ENCODE peak calls at places on chromosomes 1 and 21, in seven cellular contexts. S is K562, U is HCT116, Q is H1, O is GM12878, G is SK-N-SH, K is HepG2. T is an unnamed sample.

GRCh38 chr1:214009613-214010550 is 22.1 kb downstream of the PROX1 start:
- DNase-seq in S (no peak), U (no peak), Q (no peak), O (no peak), G (peak), K (no peak), T (no peak)

GRCh38 chr1:18373882-18374493 is 106.7 kb upstream of the KLHDC7A start:
- DNase-seq in S (peak), U (no peak), Q (peak), O (no peak), G (peak), K (no peak), T (peak)

GRCh38 chr1:39676951-39677350 is 5.0 kb upstream of the NT5C1A start:
- DNase-seq in S (no peak), U (no peak), Q (no peak), O (no peak), G (no peak), K (no peak), T (no peak)

GRCh38 chr1:39802496-39803260 is 14.0 kb upstream of the BMP8B start:
- DNase-seq in S (no peak), U (no peak), Q (no peak), O (no peak), G (no peak), K (no peak), T (no peak)

GRCh38 chr1:165257969-165258459 is 98.5 kb downstream of the LMX1A start:
- DNase-seq in S (peak), U (peak), Q (peak), O (peak), G (peak), K (peak), T (peak)

GRCh38 chr1:52164604-52165003 is 22.7 kb downstream of the ZFYVE9 start:
- DNase-seq in S (no peak), U (no peak), Q (no peak), O (no peak), G (no peak), K (no peak), T (no peak)

GRCh38 chr1:2130871-2131289 is 63.7 kb downstream of the FAAP20 start:
- DNase-seq in S (no peak), U (no peak), Q (no peak), O (no peak), G (no peak), K (no peak), T (no peak)

GRCh38 chr1:155329980-155330598 is 9.4 kb downstream of the RUSC1 start:
- DNase-seq in S (no peak), U (no peak), Q (no peak), O (no peak), G (no peak), K (no peak), T (no peak)

GRCh38 chr1:1063261-1063944 is 10.7 kb downstream of the RNF223 start:
- DNase-seq in S (no peak), U (no peak), Q (no peak), O (no peak), G (no peak), K (no peak), T (no peak)

GRCh38 chr1:182910143-182910542 is 42.8 kb downstream of the SHCBP1L start:
- DNase-seq in S (no peak), U (peak), Q (no peak), O (no peak), G (peak), K (peak), T (peak)

GRCh38 chr1:41486892-41487728 is 2.6 kb upstream of the EDN2 start:
- DNase-seq in S (no peak), U (no peak), Q (no peak), O (peak), G (no peak), K (no peak), T (no peak)

GRCh38 chr1:111735858-111736544 is 3.2 kb downstream of the INKA2 start:
- DNase-seq in S (no peak), U (no peak), Q (peak), O (no peak), G (no peak), K (no peak), T (no peak)

GRCh38 chr1:97796716-97797115 is 124.1 kb downstream of the DPYD start:
- DNase-seq in S (no peak), U (no peak), Q (no peak), O (no peak), G (no peak), K (no peak), T (no peak)

GRCh38 chr1:204150702-204151561 is 912 bp downstream of the ETNK2 start:
- DNase-seq in S (no peak), U (no peak), Q (peak), O (no peak), G (no peak), K (no peak), T (peak)

GRCh38 chr1:84944767-84945486 is 51.9 kb upstream of the LPAR3 start:
- DNase-seq in S (peak), U (peak), Q (peak), O (peak), G (peak), K (peak), T (peak)

GRCh38 chr1:43274125-43274803 is 4.5 kb downstream of the TMEM125 start:
- DNase-seq in S (no peak), U (no peak), Q (no peak), O (no peak), G (no peak), K (no peak), T (no peak)
- TF ChIP-seq JUND in S (no peak), U (no peak), Q (no peak), O (no peak), G (no peak), K (no peak), T (no peak)

DNA sequence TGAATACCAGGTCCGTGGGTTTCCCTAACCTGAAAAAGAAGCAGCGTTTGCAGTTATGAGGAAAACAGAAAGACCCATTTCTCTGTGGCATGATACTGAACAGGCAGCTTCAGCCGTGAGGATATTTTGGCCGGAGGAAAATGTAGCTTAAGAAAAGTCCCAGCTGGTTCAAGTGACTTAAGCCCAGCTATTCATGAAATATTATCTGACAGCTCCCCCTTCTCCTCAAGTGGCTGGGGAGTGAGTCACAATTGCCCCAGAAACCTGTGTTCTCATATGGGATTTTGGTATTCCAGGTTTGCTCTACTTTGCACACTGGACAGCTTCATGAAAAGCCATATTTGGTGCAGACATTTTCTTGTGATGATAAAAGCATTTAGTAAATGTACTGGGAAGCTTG is 47.8 kb downstream of the ROR1 start:
- DNase-seq in S (no peak), U (no peak), Q (no peak), O (no peak), G (no peak), K (no peak), T (no peak)
- TF ChIP-seq JUND in S (no peak), U (no peak), Q (no peak), O (no peak), G (peak), K (no peak), T (no peak)

DNA sequence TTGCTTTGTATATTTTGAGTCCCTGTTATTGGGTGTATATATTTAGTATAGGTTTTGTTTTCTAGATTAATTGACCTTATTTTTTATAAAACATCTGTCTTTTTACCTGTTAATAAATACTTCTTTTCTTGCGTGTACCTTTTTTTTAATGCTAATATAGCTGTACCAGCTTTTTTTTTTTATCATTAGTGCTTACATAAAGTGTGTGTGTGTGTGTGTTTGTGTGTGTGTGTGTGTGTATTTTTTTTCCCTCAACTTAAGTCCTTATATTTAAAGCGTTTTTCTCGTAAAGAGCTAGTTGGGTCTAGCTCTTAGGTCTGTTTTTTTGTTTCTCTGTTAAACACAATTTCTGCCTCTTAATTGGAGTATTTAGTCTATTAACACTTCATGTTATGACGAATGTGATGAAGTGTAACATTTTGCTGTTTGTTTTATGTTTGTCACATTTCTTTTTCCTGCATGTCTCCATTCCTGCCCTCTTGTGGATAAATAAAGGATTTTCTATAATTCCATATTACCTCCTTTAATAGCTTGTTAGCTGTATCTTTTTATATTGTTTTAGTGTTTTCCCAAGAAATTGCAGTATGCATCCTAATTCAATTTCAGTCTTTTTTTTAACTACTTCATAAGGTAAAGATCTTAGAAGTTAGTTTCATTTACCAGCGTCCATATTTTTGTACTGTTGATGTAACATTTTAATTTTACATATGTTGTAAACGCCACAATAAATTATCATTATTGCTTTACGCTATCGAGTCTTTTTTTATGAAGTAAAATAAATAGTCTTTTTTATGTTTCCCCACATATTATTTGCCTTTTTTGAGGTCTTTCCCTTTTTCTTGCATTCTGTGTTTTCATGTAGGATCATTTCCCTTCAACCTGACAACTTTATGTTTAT is 4.3 kb downstream of the PRMT2 start:
- DNase-seq in S (no peak), U (no peak), Q (no peak), O (no peak), G (peak), K (peak), T (peak)
- TF ChIP-seq JUND in S (no peak), U (no peak), Q (no peak), O (no peak), G (no peak), K (no peak), T (no peak)

GRCh38 chr1:178706467-178706866 is 18.6 kb upstream of the RALGPS2 start:
- DNase-seq in S (no peak), U (no peak), Q (no peak), O (no peak), G (no peak), K (no peak), T (no peak)
- TF ChIP-seq JUND in S (no peak), U (no peak), Q (no peak), O (no peak), G (no peak), K (no peak), T (no peak)

GRCh38 chr1:218409946-218410510 is 64.9 kb downstream of the TGFB2 start:
- DNase-seq in S (no peak), U (no peak), Q (no peak), O (no peak), G (no peak), K (no peak), T (no peak)

GRCh38 chr1:218411101-218411500 is 66.0 kb downstream of the TGFB2 start:
- DNase-seq in S (no peak), U (no peak), Q (no peak), O (no peak), G (no peak), K (no peak), T (no peak)

GRCh38 chr1:218414060-218414728 is 69.1 kb downstream of the TGFB2 start:
- DNase-seq in S (no peak), U (no peak), Q (no peak), O (no peak), G (no peak), K (no peak), T (no peak)

GRCh38 chr1:218413179-218413578 is 68.0 kb downstream of the TGFB2 start:
- DNase-seq in S (no peak), U (no peak), Q (no peak), O (no peak), G (no peak), K (no peak), T (no peak)

DNA sequence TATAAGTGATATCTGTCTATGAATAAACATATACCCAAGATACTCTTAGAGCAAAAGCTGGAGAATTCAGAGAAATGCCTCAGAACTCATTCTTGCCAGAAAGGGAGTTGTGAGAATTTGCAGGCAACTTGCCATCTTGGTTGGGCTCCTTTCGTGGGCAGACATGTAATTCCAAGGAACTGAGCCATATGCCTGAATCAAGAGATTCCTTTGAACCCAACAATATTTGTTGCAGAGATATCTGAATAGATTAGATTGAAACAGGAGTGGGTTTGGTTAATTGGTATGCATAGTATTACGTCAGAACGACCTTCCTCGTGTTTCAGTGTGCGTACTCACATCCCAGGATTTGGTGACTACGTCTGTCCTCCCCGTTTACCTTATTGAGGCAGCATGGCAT is 67.0 kb downstream of the TGFB2 start:
- DNase-seq in S (no peak), U (no peak), Q (no peak), O (no peak), G (no peak), K (no peak), T (no peak)
- TF ChIP-seq JUND in S (no peak), U (no peak), Q (no peak), O (no peak), G (peak), K (no peak), T (no peak)

DNA sequence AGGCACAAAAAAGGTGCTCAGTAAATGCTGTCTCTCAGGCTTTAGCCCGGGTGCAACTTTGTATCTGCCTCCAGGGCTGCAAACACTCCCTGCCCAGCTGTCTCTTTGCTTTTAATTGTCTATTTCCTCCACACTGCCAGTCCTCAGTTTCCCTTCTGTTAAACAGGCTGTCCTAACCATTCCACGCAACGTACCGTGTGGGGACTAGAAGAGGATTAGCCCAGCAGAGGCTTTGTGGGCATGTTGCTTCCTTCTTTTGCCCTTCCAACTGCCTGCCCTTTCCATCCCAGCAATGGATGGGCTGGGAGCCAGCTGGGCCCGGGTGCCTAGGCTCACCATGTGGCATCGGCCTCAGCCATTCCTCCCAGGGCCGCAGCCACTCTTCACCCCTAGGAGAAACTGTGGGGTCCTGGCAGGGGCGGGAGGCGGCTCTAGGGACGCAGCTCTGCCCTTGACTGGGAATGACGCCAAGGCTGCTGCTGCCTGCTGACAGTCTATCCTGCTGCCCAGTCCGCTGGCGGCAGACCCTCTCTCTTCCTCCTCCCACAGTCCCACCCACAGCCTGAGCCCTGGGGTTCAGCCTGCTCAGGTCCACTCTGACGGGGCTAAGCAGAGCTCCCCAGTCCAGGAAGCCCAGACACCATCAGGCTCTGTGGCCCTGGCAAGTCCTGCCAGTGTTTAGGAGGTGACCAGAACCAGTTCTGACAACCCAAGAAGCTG is 40.6 kb upstream of the LRP8 start:
- DNase-seq in S (no peak), U (no peak), Q (peak), O (no peak), G (peak), K (no peak), T (no peak)
- TF ChIP-seq JUND in S (no peak), U (no peak), Q (no peak), O (no peak), G (no peak), K (no peak), T (no peak)

DNA sequence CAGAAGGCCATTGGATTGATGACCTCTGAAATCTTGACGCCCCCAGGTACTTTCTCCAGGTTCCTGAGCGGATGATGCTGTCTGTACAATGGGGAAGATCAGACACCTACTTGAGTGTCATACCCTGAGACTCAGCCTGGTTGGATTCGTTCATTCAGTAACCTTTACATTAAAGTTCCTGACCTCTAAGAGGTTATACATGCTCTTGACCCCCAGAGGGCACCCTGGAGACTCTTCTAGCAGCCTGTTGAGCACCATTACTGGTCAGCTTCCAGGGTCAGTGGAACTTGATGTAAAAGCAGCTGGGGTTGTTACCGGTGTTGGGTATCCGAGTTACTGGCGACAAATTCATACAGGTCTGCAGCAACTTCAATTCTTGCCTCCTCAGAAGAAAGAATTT is 114.3 kb upstream of the ZNF678 start:
- DNase-seq in S (peak), U (no peak), Q (peak), O (no peak), G (peak), K (peak), T (peak)
- TF ChIP-seq JUND in S (no peak), U (no peak), Q (no peak), O (no peak), G (no peak), K (no peak), T (no peak)

T was measured in T47D.